ENCODE peak calls at places on chromosomes 5 and 9, in six cellular contexts. X, G, Z, K, U and O are unnamed samples.

GRCh38 chr9:89038354-89039091 is 47.3 kb downstream of the S1PR3 start:
- DNase-seq in K (no peak), G (peak; percentile 97), X (no peak), Z (no peak), U (no peak), O (no peak)

GRCh38 chr5:109945097-109945678 is 255.5 kb downstream of the MAN2A1 start:
- DNase-seq in X (no peak), K (peak; percentile 29), U (no peak), Z (peak; percentile 95), G (no peak), O (peak; percentile 7)

GRCh38 chr9:107397076-107398049 is 92.2 kb downstream of the KLF4 start:
- DNase-seq in X (no peak), Z (peak; percentile 91), K (no peak), G (peak; percentile 77), U (no peak), O (no peak)

GRCh38 chr5:56409331-56410190 is 176.4 kb upstream of the ANKRD55 start:
- DNase-seq in K (no peak), U (no peak), X (no peak), Z (no peak), G (peak; percentile 81), O (no peak)

GRCh38 chr5:113140837-113141661 is 164.5 kb downstream of the DCP2 start:
- DNase-seq in Z (no peak), G (peak; percentile 95), U (no peak), K (no peak), X (no peak), O (no peak)

GRCh38 chr9:15697459-15697858 is 144.6 kb downstream of the CCDC171 start:
- DNase-seq in X (no peak), Z (no peak), G (peak; percentile 84), K (no peak), U (no peak), O (no peak)

GRCh38 chr9:119998614-119999013 is 581.4 kb downstream of the CDK5RAP2 start:
- DNase-seq in G (no peak), X (no peak), U (no peak), K (no peak), Z (no peak), O (no peak)

GRCh38 chr5:141186897-141187512 is at the start of gene PCDHB9:
- DNase-seq in G (peak; percentile 77), U (peak; percentile 61), Z (peak; percentile 69), K (peak; percentile 65), X (peak; percentile 6), O (peak; percentile 56)

GRCh38 chr5:125720745-125721144 is 702.5 kb upstream of the GRAMD2B start:
- DNase-seq in X (no peak), G (no peak), K (no peak), Z (no peak), U (no peak), O (no peak)

GRCh38 chr5:51414516-51414915 is 31.3 kb downstream of the ISL1 start:
- DNase-seq in U (no peak), Z (no peak), K (no peak), X (no peak), G (no peak), O (no peak)

GRCh38 chr5:36457511-36458260 is 148.7 kb upstream of the SLC1A3 start:
- DNase-seq in U (no peak), K (no peak), Z (no peak), G (no peak), X (no peak), O (no peak)

GRCh38 chr9:138045541-138046490 is 168.2 kb downstream of the CACNA1B start:
- DNase-seq in G (no peak), U (peak; percentile 33), Z (no peak), X (no peak), K (no peak), O (no peak)

GRCh38 chr5:10932426-10932825 is 171.4 kb upstream of the DAP start:
- DNase-seq in K (no peak), Z (no peak), G (no peak), U (no peak), X (no peak), O (no peak)

GRCh38 chr9:137461663-137462395 is 2.7 kb upstream of the NSMF start:
- DNase-seq in G (no peak), U (no peak), Z (no peak), K (peak; percentile 93), X (peak; percentile 78), O (peak; percentile 94)

GRCh38 chr5:78280261-78280660 is 14.2 kb downstream of the AP3B1 start:
- DNase-seq in X (no peak), Z (no peak), U (no peak), G (peak; percentile 7), K (no peak), O (no peak)

GRCh38 chr5:10662661-10663245 is 98.3 kb downstream of the DAP start:
- DNase-seq in G (no peak), K (no peak), Z (no peak), X (no peak), U (no peak), O (no peak)

GRCh38 chr5:180433029-180433416 is 61.2 kb upstream of the CNOT6 start:
- DNase-seq in X (no peak), G (no peak), K (no peak), Z (no peak), U (no peak), O (no peak)

GRCh38 chr9:86322973-86323644 is 31.1 kb downstream of the TUT7 start:
- DNase-seq in X (no peak), G (peak; percentile 93), U (no peak), Z (no peak), K (no peak), O (no peak)

GRCh38 chr9:16367605-16368424 is 502.7 kb downstream of the BNC2 start:
- DNase-seq in K (no peak), Z (no peak), U (no peak), X (no peak), G (peak; percentile 93), O (no peak)

GRCh38 chr9:109278848-109279247 is 42.0 kb downstream of the EPB41L4B start:
- DNase-seq in Z (no peak), U (no peak), G (no peak), X (no peak), K (no peak), O (no peak)

GRCh38 chr5:143521891-143522290 is 118.4 kb upstream of the NR3C1 start:
- DNase-seq in G (no peak), U (no peak), Z (no peak), K (no peak), X (no peak), O (no peak)

GRCh38 chr5:143525176-143525575 is 121.7 kb upstream of the NR3C1 start:
- DNase-seq in K (no peak), G (no peak), X (no peak), Z (no peak), U (no peak), O (no peak)

GRCh38 chr5:143527808-143528207 is 124.3 kb upstream of the NR3C1 start:
- DNase-seq in Z (no peak), X (no peak), U (no peak), K (no peak), G (peak; percentile 58), O (no peak)

DNA sequence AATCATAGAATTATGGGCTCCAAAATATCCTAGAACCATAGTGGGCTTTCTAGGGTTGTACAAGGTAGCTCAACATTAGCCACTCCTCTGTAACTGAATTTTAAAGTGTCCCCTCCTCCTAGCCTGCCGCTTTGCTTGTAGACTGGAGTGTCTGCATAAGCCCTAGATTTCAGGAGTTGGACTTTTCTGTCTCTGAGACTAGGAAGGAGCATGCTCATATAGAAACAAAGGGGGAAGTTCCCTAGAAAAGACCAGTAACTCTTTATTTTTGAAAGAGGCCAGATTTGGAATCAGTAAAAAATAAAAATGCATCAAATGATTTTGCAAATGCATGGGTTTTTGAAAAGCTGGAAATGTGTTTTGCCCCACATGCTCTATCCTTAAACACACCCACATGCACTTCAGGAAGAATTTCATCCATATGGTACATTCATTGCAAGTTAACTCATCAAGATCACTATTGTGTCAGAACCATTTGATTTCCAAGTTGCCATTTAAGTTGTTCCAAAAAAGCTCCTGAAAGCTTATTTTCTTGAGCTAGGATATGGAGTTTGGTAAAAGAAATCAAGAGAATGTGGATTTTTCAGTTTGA is 120.9 kb upstream of the NR3C1 start:
- DNase-seq in Z (no peak), K (no peak), G (peak; percentile 30), U (no peak), X (no peak), O (no peak)
- TF ChIP-seq EZH2phosphoT487 in Z (no peak), K (no peak), G (no peak), U (no peak), X (no peak), O (no peak)

DNA sequence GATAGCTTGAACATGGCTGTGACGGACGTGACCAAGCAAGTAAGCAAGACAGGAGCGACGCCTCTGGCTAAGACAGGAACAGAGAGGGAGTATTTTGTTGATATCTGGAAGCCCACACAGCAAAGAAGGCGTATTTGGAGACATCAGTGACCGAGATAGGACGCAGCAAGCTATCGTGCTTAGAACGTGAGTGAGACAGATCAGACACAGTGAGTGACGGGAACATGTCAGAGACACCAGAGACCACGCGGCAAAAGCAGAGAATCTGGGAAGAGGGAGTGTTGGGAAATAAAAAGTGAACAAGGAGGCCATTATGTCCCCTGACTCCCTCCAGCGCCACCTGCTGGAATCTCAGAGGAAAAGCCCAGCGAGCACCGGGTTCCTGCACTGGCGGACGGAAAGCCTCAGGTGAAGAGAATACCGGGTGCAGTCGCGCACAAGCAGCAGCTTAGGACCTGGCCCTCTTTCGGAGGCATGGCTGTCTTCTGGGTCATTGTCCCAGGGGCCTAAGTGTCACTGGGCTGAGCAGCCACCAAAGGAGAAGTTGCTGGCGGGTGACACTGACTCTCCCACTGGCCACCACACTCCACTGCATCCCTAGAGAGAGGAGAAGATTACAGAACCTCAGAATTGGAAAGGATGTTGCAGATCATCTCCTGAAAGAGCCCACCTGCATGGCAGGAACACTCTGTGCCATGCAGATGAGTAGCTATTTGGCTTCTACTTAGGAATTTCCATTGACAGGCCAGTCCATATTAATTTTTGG is 99.1 kb downstream of the FBXO38 start:
- DNase-seq in G (peak; percentile 72), U (peak; percentile 25), K (peak; percentile 75), X (peak; percentile 44), Z (peak; percentile 40), O (peak; percentile 54)
- H3K4me3 ChIP-seq in G (no peak overlapping the region), U (no peak overlapping the region), K (no peak overlapping the region), X (no peak overlapping the region), Z (no peak overlapping the region), O (no peak overlapping the region)

DNA sequence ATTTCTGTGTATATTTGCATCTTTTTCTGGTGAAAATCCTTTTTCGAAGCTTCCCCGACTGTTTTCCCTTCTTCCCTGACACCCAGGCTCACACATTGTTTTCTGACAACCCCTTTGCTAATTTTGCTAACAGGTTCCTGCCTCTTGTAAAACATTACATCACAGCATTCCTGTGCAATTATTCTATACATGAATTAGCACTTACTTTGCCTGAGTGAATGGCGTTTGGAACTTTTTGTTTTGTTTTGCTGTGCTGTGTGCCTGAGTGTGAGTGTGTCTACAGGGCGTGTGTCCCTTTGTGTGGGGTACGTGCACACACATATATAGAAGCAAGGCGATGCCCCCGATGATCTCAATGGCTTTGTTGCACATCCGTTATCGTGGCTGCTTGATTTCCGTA is 398.4 kb upstream of the IRX1 start:
- DNase-seq in G (no peak), K (peak; percentile 51), U (no peak), Z (no peak), X (no peak), O (no peak)
- TF ChIP-seq EZH2phosphoT487 in G (no peak), K (no peak), U (no peak), Z (no peak), X (no peak), O (no peak)

DNA sequence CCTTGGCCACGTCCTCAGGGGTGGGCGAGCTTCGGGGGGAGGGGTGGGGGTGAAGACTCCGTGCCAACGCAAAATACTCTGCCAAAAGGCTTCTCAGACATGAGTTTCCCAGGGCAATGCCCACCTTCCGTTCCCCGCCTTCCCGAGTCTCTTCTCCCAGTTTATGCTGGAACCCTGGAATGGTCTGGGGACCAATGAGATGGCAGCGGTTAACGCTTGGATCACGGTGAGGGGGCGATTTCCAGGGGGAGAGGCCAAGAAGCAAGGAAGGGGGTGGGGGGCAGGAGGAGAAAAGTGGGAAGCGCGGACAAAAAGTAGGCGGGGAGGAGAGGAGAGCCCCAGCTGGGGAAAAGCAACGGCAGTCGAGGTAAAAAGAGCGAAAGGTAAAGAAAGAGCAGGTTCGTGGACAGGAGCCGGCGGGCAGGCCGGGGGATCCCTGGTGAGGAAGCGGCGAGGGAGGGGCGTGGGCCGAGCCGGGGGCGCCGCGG is 593 bp upstream of the SNCAIP start:
- DNase-seq in Z (no peak), G (peak; percentile 23), U (no peak), X (no peak), K (no peak), O (no peak)
- H3K4me3 ChIP-seq in Z (peak overlapping the region; percentile 56), G (peak overlapping the region; percentile 71), U (no peak overlapping the region), X (peak overlapping the region; percentile 7), K (peak overlapping the region; percentile 70), O (no peak overlapping the region)